ENCODE peak calls at places on chromosome 10, in nine cellular contexts. C, L, D, G, W, Q, K, S and U are unnamed samples.

GRCh38 chr10:32048282-32048681 is 7.9 kb downstream of the KIF5B start:
- DNase-seq in K (no peak), C (no peak), S (no peak), L (no peak), W (no peak), Q (no peak), G (no peak), D (no peak), U (no peak)

GRCh38 chr10:74371696-74372095 is 220.7 kb downstream of the ADK start:
- DNase-seq in K (no peak), C (no peak), G (no peak), D (no peak), S (no peak), L (no peak), W (no peak), Q (no peak), U (no peak)

GRCh38 chr10:131271966-131272365 is 39.6 kb downstream of the TCERG1L start:
- DNase-seq in G (no peak), K (no peak), D (no peak), S (no peak), W (no peak), C (no peak), L (no peak), Q (no peak), U (no peak)

GRCh38 chr10:96666738-96667137 is 53.6 kb downstream of the PIK3AP1 start:
- DNase-seq in S (no peak), W (no peak), C (no peak), Q (no peak), D (no peak), K (no peak), G (no peak), L (no peak), U (no peak)

GRCh38 chr10:119364941-119365340 is 157.6 kb downstream of the GRK5 start:
- DNase-seq in G (no peak), L (no peak), S (no peak), D (no peak), W (no peak), K (no peak), Q (no peak), C (no peak), U (no peak)

GRCh38 chr10:93701903-93702277 is 502 bp downstream of the FRA10AC1 start:
- DNase-seq in Q (no peak), S (no peak), G (no peak), C (no peak), L (peak; percentile 7), K (peak; percentile 13), D (no peak), W (peak; percentile 21), U (no peak)

GRCh38 chr10:847868-848267 is 83.6 kb downstream of the LARP4B start:
- DNase-seq in G (no peak), D (no peak), Q (no peak), C (no peak), K (no peak), W (no peak), S (no peak), L (no peak), U (no peak)

GRCh38 chr10:36023939-36024338 is 381.8 kb upstream of the FZD8 start:
- DNase-seq in W (no peak), C (no peak), K (no peak), L (no peak), D (no peak), Q (no peak), G (no peak), S (no peak), U (no peak)

GRCh38 chr10:124598196-124598595 is 136.6 kb downstream of the LHPP start:
- DNase-seq in L (no peak), G (no peak), W (no peak), D (no peak), Q (no peak), K (no peak), S (no peak), C (no peak), U (no peak)

GRCh38 chr10:70558871-70559810 is 43.4 kb downstream of the PRF1 start:
- DNase-seq in D (no peak), C (peak; percentile 73), S (peak; percentile 56), W (peak; percentile 63), G (peak; percentile 50), L (peak; percentile 75), Q (no peak), K (peak; percentile 59), U (peak; percentile 66)

GRCh38 chr10:102004376-102004775 is 51.6 kb downstream of the ARMH3 start:
- DNase-seq in L (no peak), W (no peak), S (no peak), G (no peak), D (no peak), C (no peak), K (no peak), Q (no peak), U (no peak)

GRCh38 chr10:13450078-13450477 is 78.7 kb downstream of the BEND7 start:
- DNase-seq in C (no peak), W (no peak), K (no peak), S (no peak), G (no peak), D (no peak), Q (no peak), L (no peak), U (no peak)

GRCh38 chr10:1287493-1288480 is 231.6 kb downstream of the WDR37 start:
- DNase-seq in S (no peak), K (no peak), L (no peak), D (no peak), G (no peak), Q (peak; percentile 71), W (no peak), C (no peak), U (no peak)

GRCh38 chr10:95295031-95295755 is 4.4 kb upstream of the PDLIM1 start:
- DNase-seq in K (peak; percentile 38), L (peak; percentile 18), Q (peak; percentile 92), D (no peak), W (peak; percentile 73), C (peak; percentile 55), S (peak; percentile 63), G (peak; percentile 60), U (no peak)

GRCh38 chr10:133355266-133355665 is 2.6 kb downstream of the FUOM start:
- DNase-seq in G (no peak), Q (no peak), L (no peak), S (no peak), K (no peak), W (no peak), D (no peak), C (no peak), U (no peak)

GRCh38 chr10:56317603-56318002 is 43.5 kb downstream of the ZWINT start:
- DNase-seq in D (no peak), K (no peak), S (no peak), Q (peak; percentile 87), G (no peak), C (no peak), W (no peak), L (no peak), U (no peak)

GRCh38 chr10:102646610-102647432 is 2.5 kb downstream of the TRIM8 start:
- DNase-seq in C (peak; percentile 61), L (peak; percentile 58), Q (no peak), D (no peak), G (no peak), S (no peak), W (peak; percentile 63), K (peak; percentile 26), U (no peak)

GRCh38 chr10:70034252-70034651 is 18.4 kb upstream of the MACROH2A2 start:
- DNase-seq in Q (no peak), D (peak; percentile 34), C (no peak), L (no peak), K (no peak), S (no peak), W (no peak), G (no peak), U (no peak)

GRCh38 chr10:80924063-80924952 is 386.6 kb downstream of the SH2D4B start:
- DNase-seq in W (peak; percentile 63), Q (no peak), C (no peak), D (peak; percentile 1), K (peak; percentile 66), G (peak; percentile 65), L (peak; percentile 25), S (no peak), U (no peak)

GRCh38 chr10:26647602-26648244 is 49.8 kb upstream of the PDSS1 start:
- DNase-seq in S (no peak), C (no peak), K (no peak), Q (no peak), G (no peak), W (no peak), D (no peak), L (no peak), U (no peak)

GRCh38 chr10:3780056-3780765 is 4.8 kb downstream of the KLF6 start:
- DNase-seq in K (no peak), L (no peak), Q (peak; percentile 89), S (no peak), G (no peak), W (peak; percentile 20), D (no peak), C (no peak), U (no peak)

GRCh38 chr10:131750973-131751826 is 149.6 kb upstream of the PPP2R2D start:
- DNase-seq in C (no peak), W (no peak), D (no peak), L (no peak), Q (no peak), S (no peak), G (no peak), K (no peak), U (no peak)

GRCh38 chr10:77236029-77236428 is 401.6 kb downstream of the KCNMA1 start:
- DNase-seq in S (no peak), Q (no peak), C (no peak), G (no peak), K (no peak), W (no peak), D (no peak), L (no peak), U (no peak)

GRCh38 chr10:71720304-71720672 is 710 bp upstream of the C10orf105 start:
- DNase-seq in W (no peak), D (no peak), G (no peak), Q (no peak), C (no peak), K (no peak), S (no peak), L (no peak), U (no peak)

GRCh38 chr10:23404461-23404980 is 34.4 kb upstream of the OTUD1 start:
- DNase-seq in D (no peak), S (no peak), W (no peak), G (no peak), Q (no peak), L (no peak), K (no peak), C (no peak), U (no peak)

GRCh38 chr10:72702868-72703581 is 11.1 kb downstream of the MCU start:
- DNase-seq in D (no peak), K (no peak), L (no peak), S (no peak), Q (no peak), W (no peak), G (no peak), C (no peak), U (no peak)

GRCh38 chr10:46234431-46235060 is 52.3 kb upstream of the ANTXRL start:
- DNase-seq in S (no peak), C (no peak), L (peak; percentile 1), W (no peak), K (no peak), Q (peak; percentile 69), D (no peak), G (peak; percentile 1), U (peak; percentile 0)

GRCh38 chr10:62381385-62382102 is 7.4 kb downstream of the ZNF365 start:
- DNase-seq in S (no peak), D (no peak), Q (no peak), W (no peak), G (no peak), K (no peak), L (no peak), C (no peak), U (no peak)

GRCh38 chr10:500876-501275 is 188.6 kb downstream of the DIP2C start:
- DNase-seq in C (no peak), D (no peak), S (no peak), L (no peak), Q (no peak), W (no peak), K (no peak), G (no peak), U (no peak)

GRCh38 chr10:102735065-102735562 is 8.6 kb upstream of the WBP1L start:
- DNase-seq in K (no peak), W (no peak), G (no peak), S (no peak), D (no peak), L (no peak), Q (no peak), C (no peak), U (no peak)

GRCh38 chr10:96588601-96589419 is 2.0 kb upstream of the TM9SF3 start:
- DNase-seq in W (no peak), G (no peak), D (no peak), L (peak; percentile 51), S (no peak), K (no peak), Q (no peak), C (peak; percentile 26), U (no peak)